ENCODE peak calls at places on chromosomes 16 and 17, in ten cellular contexts. One of them, this sample, is unnamed.

GRCh38 chr16:3687792-3688191 is 29.5 kb downstream of the TRAP1 start:
- DNase-seq in stomach: no peak
- DNase-seq in CD4-positive, alpha-beta T cell: no peak
- DNase-seq in hepatocyte: no peak
- DNase-seq in heart left ventricle: no peak
- DNase-seq in spleen: no peak
- DNase-seq in transverse colon: no peak
- DNase-seq in fibroblast of lung: no peak
- DNase-seq in neural progenitor cell: no peak
- DNase-seq in lower leg skin: no peak
- DNase-seq in this sample: no peak

GRCh38 chr17:73131993-73132595 is 32.7 kb upstream of the SSTR2 start:
- DNase-seq in lower leg skin: no peak
- DNase-seq in heart left ventricle: no peak
- DNase-seq in neural progenitor cell: peak
- DNase-seq in hepatocyte: no peak
- DNase-seq in CD4-positive, alpha-beta T cell: no peak
- DNase-seq in spleen: no peak
- DNase-seq in transverse colon: no peak
- DNase-seq in stomach: no peak
- DNase-seq in fibroblast of lung: no peak
- DNase-seq in this sample: no peak

GRCh38 chr17:64060331-64060730 is 39.9 kb upstream of the ICAM2 start:
- DNase-seq in hepatocyte: no peak
- DNase-seq in lower leg skin: no peak
- DNase-seq in transverse colon: no peak
- DNase-seq in CD4-positive, alpha-beta T cell: no peak
- DNase-seq in fibroblast of lung: no peak
- DNase-seq in spleen: no peak
- DNase-seq in neural progenitor cell: no peak
- DNase-seq in stomach: no peak
- DNase-seq in heart left ventricle: no peak
- DNase-seq in this sample: no peak

GRCh38 chr17:64154321-64155089 is 24.6 kb upstream of the ERN1 start:
- DNase-seq in transverse colon: no peak
- DNase-seq in lower leg skin: peak
- DNase-seq in heart left ventricle: no peak
- DNase-seq in spleen: no peak
- DNase-seq in neural progenitor cell: peak
- DNase-seq in CD4-positive, alpha-beta T cell: no peak
- DNase-seq in stomach: no peak
- DNase-seq in hepatocyte: no peak
- DNase-seq in fibroblast of lung: no peak
- DNase-seq in this sample: no peak

GRCh38 chr17:7215652-7216139 is 3.9 kb downstream of the DLG4 start:
- DNase-seq in hepatocyte: no peak
- DNase-seq in heart left ventricle: no peak
- DNase-seq in CD4-positive, alpha-beta T cell: no peak
- DNase-seq in neural progenitor cell: peak
- DNase-seq in spleen: no peak
- DNase-seq in transverse colon: no peak
- DNase-seq in fibroblast of lung: peak
- DNase-seq in stomach: no peak
- DNase-seq in lower leg skin: no peak
- DNase-seq in this sample: peak

GRCh38 chr16:84084570-84085270 is 32.0 kb downstream of the MBTPS1 start:
- DNase-seq in transverse colon: peak
- DNase-seq in fibroblast of lung: peak
- DNase-seq in spleen: peak
- DNase-seq in CD4-positive, alpha-beta T cell: peak
- DNase-seq in stomach: peak
- DNase-seq in heart left ventricle: no peak
- DNase-seq in neural progenitor cell: peak
- DNase-seq in lower leg skin: peak
- DNase-seq in hepatocyte: peak
- DNase-seq in this sample: peak

GRCh38 chr16:62249069-62249468 is 212.8 kb upstream of the CDH8 start:
- DNase-seq in stomach: no peak
- DNase-seq in heart left ventricle: no peak
- DNase-seq in hepatocyte: no peak
- DNase-seq in spleen: no peak
- DNase-seq in neural progenitor cell: no peak
- DNase-seq in transverse colon: no peak
- DNase-seq in CD4-positive, alpha-beta T cell: no peak
- DNase-seq in fibroblast of lung: no peak
- DNase-seq in lower leg skin: no peak
- DNase-seq in this sample: no peak

GRCh38 chr16:87608400-87608985 is 6.2 kb downstream of the JPH3 start:
- DNase-seq in spleen: no peak
- DNase-seq in hepatocyte: peak
- DNase-seq in fibroblast of lung: peak
- DNase-seq in transverse colon: peak
- DNase-seq in CD4-positive, alpha-beta T cell: peak
- DNase-seq in heart left ventricle: no peak
- DNase-seq in neural progenitor cell: peak
- DNase-seq in stomach: peak
- DNase-seq in lower leg skin: no peak
- DNase-seq in this sample: peak

GRCh38 chr16:65410801-65411200 is 288.9 kb upstream of the CDH11 start:
- DNase-seq in heart left ventricle: no peak
- DNase-seq in transverse colon: no peak
- DNase-seq in fibroblast of lung: peak
- DNase-seq in stomach: no peak
- DNase-seq in spleen: no peak
- DNase-seq in hepatocyte: no peak
- DNase-seq in CD4-positive, alpha-beta T cell: no peak
- DNase-seq in lower leg skin: no peak
- DNase-seq in neural progenitor cell: no peak
- DNase-seq in this sample: peak

GRCh38 chr17:75898791-75899190 is 2.0 kb upstream of the TRIM65 start:
- DNase-seq in fibroblast of lung: no peak
- DNase-seq in stomach: no peak
- DNase-seq in lower leg skin: no peak
- DNase-seq in transverse colon: no peak
- DNase-seq in heart left ventricle: no peak
- DNase-seq in CD4-positive, alpha-beta T cell: no peak
- DNase-seq in spleen: no peak
- DNase-seq in neural progenitor cell: no peak
- DNase-seq in hepatocyte: no peak
- DNase-seq in this sample: no peak

GRCh38 chr16:87707714-87708113 is 58.1 kb downstream of the KLHDC4 start:
- DNase-seq in spleen: no peak
- DNase-seq in lower leg skin: no peak
- DNase-seq in transverse colon: no peak
- DNase-seq in fibroblast of lung: no peak
- DNase-seq in hepatocyte: no peak
- DNase-seq in stomach: no peak
- DNase-seq in CD4-positive, alpha-beta T cell: no peak
- DNase-seq in neural progenitor cell: no peak
- DNase-seq in heart left ventricle: no peak
- DNase-seq in this sample: no peak

GRCh38 chr17:8949061-8949622 is 16.4 kb downstream of the PIK3R5 start:
- DNase-seq in heart left ventricle: no peak
- DNase-seq in spleen: no peak
- DNase-seq in CD4-positive, alpha-beta T cell: no peak
- DNase-seq in lower leg skin: no peak
- DNase-seq in fibroblast of lung: no peak
- DNase-seq in neural progenitor cell: no peak
- DNase-seq in transverse colon: no peak
- DNase-seq in stomach: no peak
- DNase-seq in hepatocyte: no peak
- DNase-seq in this sample: no peak

GRCh38 chr17:55735784-55736405 is 13.2 kb upstream of the TMEM100 start:
- DNase-seq in CD4-positive, alpha-beta T cell: peak
- DNase-seq in stomach: no peak
- DNase-seq in fibroblast of lung: peak
- DNase-seq in heart left ventricle: no peak
- DNase-seq in spleen: no peak
- DNase-seq in transverse colon: peak
- DNase-seq in hepatocyte: peak
- DNase-seq in neural progenitor cell: peak
- DNase-seq in lower leg skin: no peak
- DNase-seq in this sample: peak
- TF ChIP-seq CTCF in CD4-positive, alpha-beta T cell: peak
- TF ChIP-seq CTCF in stomach: no peak
- TF ChIP-seq CTCF in fibroblast of lung: peak
- TF ChIP-seq CTCF in heart left ventricle: peak
- TF ChIP-seq CTCF in spleen: peak
- TF ChIP-seq CTCF in transverse colon: peak
- TF ChIP-seq CTCF in hepatocyte: peak
- TF ChIP-seq CTCF in neural progenitor cell: peak
- TF ChIP-seq CTCF in lower leg skin: no peak
- TF ChIP-seq CTCF in this sample: peak

DNA sequence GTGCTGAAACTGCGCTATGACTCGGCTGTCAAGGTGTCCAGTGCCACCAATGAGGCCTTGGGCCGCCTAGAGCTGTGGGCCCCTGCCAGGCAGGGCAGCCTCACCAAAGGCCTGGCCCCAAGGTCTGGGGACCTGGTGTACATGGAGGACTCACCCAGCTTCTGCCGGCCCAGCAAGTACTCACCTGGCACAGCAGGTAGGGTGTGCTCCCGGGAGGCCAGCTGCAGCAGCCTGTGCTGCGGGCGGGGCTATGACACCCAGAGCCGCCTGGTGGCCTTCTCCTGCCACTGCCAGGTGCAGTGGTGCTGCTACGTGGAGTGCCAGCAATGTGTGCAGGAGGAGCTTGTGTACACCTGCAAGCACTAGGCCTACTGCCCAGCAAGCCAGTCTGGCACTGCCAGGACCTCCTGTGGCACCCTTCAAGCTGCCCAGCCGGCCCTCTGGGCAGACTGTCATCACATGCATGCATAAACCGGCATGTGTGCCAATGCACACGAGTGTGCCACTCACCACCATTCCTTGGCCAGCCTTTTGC is 25.0 kb downstream of the WNT9B start:
- DNase-seq in CD4-positive, alpha-beta T cell: no peak
- DNase-seq in stomach: peak
- DNase-seq in spleen: peak
- DNase-seq in hepatocyte: peak
- DNase-seq in fibroblast of lung: no peak
- DNase-seq in transverse colon: peak
- DNase-seq in heart left ventricle: no peak
- DNase-seq in neural progenitor cell: peak
- DNase-seq in lower leg skin: no peak
- DNase-seq in this sample: no peak
- TF ChIP-seq CTCF in CD4-positive, alpha-beta T cell: no peak
- TF ChIP-seq CTCF in stomach: no peak
- TF ChIP-seq CTCF in spleen: no peak
- TF ChIP-seq CTCF in hepatocyte: no peak
- TF ChIP-seq CTCF in fibroblast of lung: no peak
- TF ChIP-seq CTCF in transverse colon: peak
- TF ChIP-seq CTCF in heart left ventricle: no peak
- TF ChIP-seq CTCF in neural progenitor cell: peak
- TF ChIP-seq CTCF in lower leg skin: no peak
- TF ChIP-seq CTCF in this sample: no peak

GRCh38 chr17:47942568-47942967 is 1.2 kb downstream of the PNPO start:
- DNase-seq in neural progenitor cell: no peak
- DNase-seq in spleen: no peak
- DNase-seq in hepatocyte: no peak
- DNase-seq in transverse colon: no peak
- DNase-seq in stomach: no peak
- DNase-seq in CD4-positive, alpha-beta T cell: no peak
- DNase-seq in heart left ventricle: no peak
- DNase-seq in lower leg skin: no peak
- DNase-seq in fibroblast of lung: no peak
- DNase-seq in this sample: no peak

GRCh38 chr17:47945080-47945479 is 3.7 kb downstream of the PNPO start:
- DNase-seq in CD4-positive, alpha-beta T cell: no peak
- DNase-seq in neural progenitor cell: no peak
- DNase-seq in hepatocyte: no peak
- DNase-seq in fibroblast of lung: peak
- DNase-seq in heart left ventricle: no peak
- DNase-seq in lower leg skin: no peak
- DNase-seq in spleen: no peak
- DNase-seq in transverse colon: no peak
- DNase-seq in stomach: no peak
- DNase-seq in this sample: no peak

GRCh38 chr17:47937915-47938314 is 3.5 kb upstream of the PNPO start:
- DNase-seq in lower leg skin: no peak
- DNase-seq in heart left ventricle: no peak
- DNase-seq in neural progenitor cell: no peak
- DNase-seq in spleen: no peak
- DNase-seq in transverse colon: no peak
- DNase-seq in CD4-positive, alpha-beta T cell: no peak
- DNase-seq in hepatocyte: no peak
- DNase-seq in fibroblast of lung: no peak
- DNase-seq in stomach: no peak
- DNase-seq in this sample: no peak

GRCh38 chr17:47941998-47942490 is 673 bp downstream of the PNPO start:
- DNase-seq in lower leg skin: no peak
- DNase-seq in neural progenitor cell: no peak
- DNase-seq in heart left ventricle: no peak
- DNase-seq in hepatocyte: no peak
- DNase-seq in transverse colon: no peak
- DNase-seq in stomach: no peak
- DNase-seq in spleen: no peak
- DNase-seq in fibroblast of lung: no peak
- DNase-seq in CD4-positive, alpha-beta T cell: no peak
- DNase-seq in this sample: no peak

DNA sequence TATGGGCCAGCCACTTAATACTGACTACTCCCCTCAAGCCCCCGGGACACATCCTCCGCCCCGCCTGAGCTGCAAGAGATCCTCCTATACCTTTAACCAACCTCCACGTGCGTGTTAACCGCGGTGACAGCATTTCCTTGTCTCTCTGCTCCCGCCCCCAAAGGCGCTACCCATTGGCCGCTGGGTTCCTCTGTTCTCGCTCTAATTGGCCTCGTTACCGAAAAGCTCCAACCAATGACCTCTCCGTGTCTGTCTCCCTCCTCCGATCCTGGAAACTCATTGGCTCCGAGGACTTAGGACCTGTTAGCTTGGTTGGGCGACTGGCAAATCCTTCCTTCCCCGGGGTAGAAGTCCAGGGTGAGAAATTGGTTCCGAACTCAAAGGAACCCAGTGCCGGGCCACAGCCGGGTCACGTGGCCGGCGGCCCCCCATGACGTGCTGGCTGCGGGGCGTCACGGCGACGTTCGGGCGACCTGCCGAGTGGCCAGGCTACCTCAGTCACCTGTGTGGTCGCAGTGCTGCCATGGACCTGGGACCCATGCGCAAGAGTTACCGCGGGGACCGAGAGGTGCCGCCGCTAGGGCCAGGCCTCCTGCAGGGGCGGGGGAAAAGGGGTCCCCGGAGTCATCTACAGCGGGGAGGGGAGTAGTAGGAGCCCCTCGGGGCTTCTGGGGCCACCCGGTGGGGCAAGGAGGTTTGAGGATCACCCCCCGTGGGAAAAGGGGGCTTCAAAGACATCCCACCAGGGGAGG is at the start of gene PNPO:
- DNase-seq in hepatocyte: peak
- DNase-seq in fibroblast of lung: peak
- DNase-seq in stomach: peak
- DNase-seq in CD4-positive, alpha-beta T cell: peak
- DNase-seq in heart left ventricle: peak
- DNase-seq in spleen: peak
- DNase-seq in neural progenitor cell: peak
- DNase-seq in transverse colon: peak
- DNase-seq in lower leg skin: peak
- DNase-seq in this sample: peak
- TF ChIP-seq CTCF in hepatocyte: no peak
- TF ChIP-seq CTCF in fibroblast of lung: no peak
- TF ChIP-seq CTCF in stomach: no peak
- TF ChIP-seq CTCF in CD4-positive, alpha-beta T cell: no peak
- TF ChIP-seq CTCF in heart left ventricle: no peak
- TF ChIP-seq CTCF in spleen: no peak
- TF ChIP-seq CTCF in neural progenitor cell: no peak
- TF ChIP-seq CTCF in transverse colon: peak
- TF ChIP-seq CTCF in lower leg skin: no peak
- TF ChIP-seq CTCF in this sample: no peak

GRCh38 chr17:42027961-42028790 is 8.3 kb downstream of the NKIRAS2 start:
- DNase-seq in lower leg skin: no peak
- DNase-seq in stomach: peak
- DNase-seq in neural progenitor cell: peak
- DNase-seq in CD4-positive, alpha-beta T cell: no peak
- DNase-seq in transverse colon: no peak
- DNase-seq in heart left ventricle: no peak
- DNase-seq in hepatocyte: peak
- DNase-seq in fibroblast of lung: no peak
- DNase-seq in spleen: no peak
- DNase-seq in this sample: no peak
- TF ChIP-seq CTCF in lower leg skin: no peak
- TF ChIP-seq CTCF in stomach: no peak
- TF ChIP-seq CTCF in neural progenitor cell: peak
- TF ChIP-seq CTCF in CD4-positive, alpha-beta T cell: no peak
- TF ChIP-seq CTCF in transverse colon: no peak
- TF ChIP-seq CTCF in heart left ventricle: peak
- TF ChIP-seq CTCF in hepatocyte: peak
- TF ChIP-seq CTCF in fibroblast of lung: peak
- TF ChIP-seq CTCF in spleen: no peak
- TF ChIP-seq CTCF in this sample: peak

This sample was measured in fibroblast of villous mesenchyme.